ENCODE peak calls at places on chromosomes 2 and 18, in five cellular contexts. Z, S, N, I and W are unnamed samples. For H3K27me3, the result is how much of the 10 kb centered on the place peaks cover.

GRCh38 chr2:25758348-25758747 is 85.0 kb upstream of the DTNB start:
- DNase-seq in S (no peak), N (no peak), I (no peak), Z (no peak), W (no peak)

GRCh38 chr2:45778720-45779171 is 127.3 kb downstream of the PRKCE start:
- DNase-seq in N (no peak), S (peak), Z (peak), I (peak), W (no peak)

GRCh38 chr2:76985387-76986136 is 536.6 kb downstream of the LRRTM4 start:
- DNase-seq in N (no peak), Z (no peak), S (no peak), I (no peak), W (no peak)

GRCh38 chr18:49628993-49629795 is 67.3 kb downstream of the LIPG start:
- DNase-seq in N (no peak), Z (peak), S (no peak), I (peak), W (no peak)

GRCh38 chr2:174138161-174138560 is 110.2 kb downstream of the OLA1 start:
- DNase-seq in I (no peak), S (no peak), Z (peak), N (no peak), W (no peak)

GRCh38 chr18:36634573-36635216 is 194.1 kb downstream of the TPGS2 start:
- DNase-seq in S (no peak), I (no peak), N (no peak), Z (no peak), W (no peak)

GRCh38 chr2:53536583-53537361 is 230.8 kb upstream of the CHAC2 start:
- DNase-seq in Z (no peak), I (no peak), N (no peak), S (no peak), W (no peak)

GRCh38 chr2:225270861-225271260 is 128.6 kb upstream of the NYAP2 start:
- DNase-seq in S (no peak), N (no peak), Z (peak), I (no peak), W (no peak)

GRCh38 chr2:235055891-235056516 is 104.2 kb downstream of the SH3BP4 start:
- DNase-seq in N (no peak), S (no peak), Z (peak), I (no peak), W (no peak)

GRCh38 chr2:64019975-64020281 is 700 bp upstream of the VPS54 start:
- DNase-seq in I (no peak), Z (no peak), N (no peak), S (no peak), W (no peak)

GRCh38 chr2:187826023-187826422 is 271.8 kb upstream of the TFPI start:
- DNase-seq in N (no peak), S (no peak), I (no peak), Z (peak), W (no peak)

GRCh38 chr2:210955591-210955990 is 399.2 kb downstream of the CPS1 start:
- DNase-seq in Z (peak), N (no peak), S (no peak), I (no peak), W (no peak)

GRCh38 chr2:73984922-73985317 is 210 bp downstream of the TET3 start:
- DNase-seq in S (peak), N (no peak), Z (no peak), I (peak), W (no peak)

GRCh38 chr2:59604143-59604542 is 949.3 kb downstream of the BCL11A start:
- DNase-seq in N (no peak), S (no peak), Z (no peak), I (no peak), W (no peak)

GRCh38 chr18:75551071-75551470 is 123.6 kb upstream of the SMIM21 start:
- DNase-seq in Z (no peak), S (no peak), I (no peak), N (no peak), W (no peak)

GRCh38 chr18:49628119-49628518 is 66.3 kb downstream of the LIPG start:
- DNase-seq in I (peak), Z (no peak), N (no peak), S (no peak), W (no peak)

GRCh38 chr2:32947484-32948143 is 861 bp downstream of the LTBP1 start:
- DNase-seq in N (peak), S (peak), Z (peak), I (peak), W (no peak)

GRCh38 chr18:3773303-3773702 is 323.3 kb downstream of the TGIF1 start:
- DNase-seq in I (no peak), Z (peak), S (peak), N (no peak), W (no peak)

GRCh38 chr2:199197448-199197847 is 260.3 kb downstream of the SATB2 start:
- DNase-seq in Z (no peak), S (no peak), I (no peak), N (no peak), W (no peak)

GRCh38 chr18:76589866-76590265 is 94.8 kb upstream of the ZNF516 start:
- DNase-seq in I (no peak), N (no peak), Z (no peak), S (no peak), W (no peak)

GRCh38 chr2:150994041-150994440 is 267.6 kb downstream of the RBM43 start:
- DNase-seq in I (no peak), Z (peak), S (peak), N (no peak), W (no peak)

GRCh38 chr2:149877913-149878312 is 290.3 kb upstream of the MMADHC start:
- DNase-seq in I (no peak), N (no peak), Z (no peak), S (no peak), W (no peak)

GRCh38 chr2:50126845-50127244 is 905.1 kb downstream of the NRXN1 start:
- DNase-seq in N (no peak), Z (no peak), I (no peak), S (peak), W (no peak)

GRCh38 chr2:201406077-201406662 is 45.1 kb downstream of the TRAK2 start:
- DNase-seq in Z (peak), I (no peak), N (no peak), S (peak), W (peak)

GRCh38 chr2:130351495-130352125 is 4.2 kb upstream of the PTPN18 start:
- DNase-seq in Z (no peak), I (no peak), S (no peak), N (no peak), W (no peak)

GRCh38 chr2:197088694-197089093 is 162.2 kb upstream of the PGAP1 start:
- DNase-seq in S (no peak), Z (peak), I (no peak), N (no peak), W (no peak)

GRCh38 chr2:112580084-112580483 is 4.3 kb upstream of the CHCHD5 start:
- DNase-seq in S (no peak), N (no peak), I (no peak), Z (no peak), W (no peak)

GRCh38 chr2:145408980-145409379 is 889.1 kb upstream of the ZEB2 start:
- DNase-seq in I (no peak), Z (no peak), N (no peak), S (no peak), W (no peak)

GRCh38 chr2:118274841-118275510 is 186.7 kb downstream of the INSIG2 start:
- DNase-seq in S (no peak), I (no peak), Z (no peak), N (no peak), W (no peak)

GRCh38 chr2:238600506-238601432 is 174.0 kb downstream of the ASB1 start:
- DNase-seq in S (no peak), N (peak), I (no peak), Z (no peak), W (no peak)

GRCh38 chr2:38484957-38485356 is 107.9 kb upstream of the ATL2 start:
- DNase-seq in I (no peak), N (no peak), S (no peak), Z (no peak), W (no peak)

GRCh38 chr2:38477006-38477405 is 99.9 kb upstream of the ATL2 start:
- DNase-seq in I (no peak), N (no peak), S (no peak), Z (no peak), W (no peak)

GRCh38 chr2:38475567-38475881 is 98.5 kb upstream of the ATL2 start:
- DNase-seq in I (no peak), N (no peak), Z (no peak), S (no peak), W (no peak)

GRCh38 chr2:38483773-38484501 is 106.9 kb upstream of the ATL2 start:
- DNase-seq in I (no peak), S (no peak), Z (no peak), N (no peak), W (no peak)

DNA sequence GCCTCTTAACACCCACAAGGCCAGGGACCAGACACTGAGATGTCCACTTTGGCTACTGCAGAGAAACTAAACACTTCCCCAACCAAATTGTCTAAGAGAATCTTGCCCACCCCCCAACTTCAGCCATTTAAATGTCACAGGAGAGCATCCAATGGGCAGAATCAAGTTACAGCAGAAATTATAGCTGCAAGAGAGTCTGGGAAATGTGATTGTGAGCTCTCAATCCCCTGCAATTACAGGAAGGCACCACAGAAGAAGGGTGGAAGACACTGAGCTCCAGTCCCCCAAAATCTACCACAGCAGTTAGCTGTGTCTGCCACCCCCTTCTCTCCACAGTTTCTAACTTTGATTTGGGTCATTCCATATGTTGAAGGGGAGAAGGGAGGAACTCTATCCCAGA is 103.5 kb upstream of the ATL2 start:
- DNase-seq in Z (no peak), I (no peak), N (no peak), S (no peak), W (no peak)
- H3K4me3 ChIP-seq in Z (no peak), I (no peak), N (no peak), S (no peak), W (no peak)

GRCh38 chr18:53906681-53907080 is 317.8 kb downstream of the MBD2 start:
- DNase-seq in N (no peak), Z (no peak), I (no peak), S (no peak), W (no peak)

GRCh38 chr18:53911200-53911599 is 313.3 kb downstream of the MBD2 start:
- DNase-seq in S (no peak), I (no peak), Z (no peak), N (no peak), W (no peak)

GRCh38 chr18:53909668-53910067 is 314.8 kb downstream of the MBD2 start:
- DNase-seq in I (no peak), S (peak), Z (no peak), N (no peak), W (no peak)
- TF ChIP-seq CTCF in I (peak), S (no peak), Z (no peak), N (no peak), W (peak)

GRCh38 chr18:59303006-59303405 is 15.4 kb downstream of the CPLX4 start:
- DNase-seq in Z (no peak), S (no peak), I (no peak), N (no peak), W (no peak)
- H3K27me3 ChIP-seq in Z (under half), S (under half), I (under half), N (under half), W (under half)

GRCh38 chr2:65311596-65311995 is 84.0 kb downstream of the ACTR2 start:
- DNase-seq in Z (no peak), N (no peak), I (no peak), S (no peak), W (no peak)

GRCh38 chr2:65311049-65311448 is 83.4 kb downstream of the ACTR2 start:
- DNase-seq in N (no peak), I (no peak), Z (no peak), S (no peak), W (no peak)

GRCh38 chr2:65313954-65314256 is 86.3 kb downstream of the ACTR2 start:
- DNase-seq in N (no peak), Z (no peak), S (no peak), I (no peak), W (no peak)

GRCh38 chr2:65315042-65315441 is 87.4 kb downstream of the ACTR2 start:
- DNase-seq in Z (no peak), N (no peak), I (no peak), S (no peak), W (no peak)

DNA sequence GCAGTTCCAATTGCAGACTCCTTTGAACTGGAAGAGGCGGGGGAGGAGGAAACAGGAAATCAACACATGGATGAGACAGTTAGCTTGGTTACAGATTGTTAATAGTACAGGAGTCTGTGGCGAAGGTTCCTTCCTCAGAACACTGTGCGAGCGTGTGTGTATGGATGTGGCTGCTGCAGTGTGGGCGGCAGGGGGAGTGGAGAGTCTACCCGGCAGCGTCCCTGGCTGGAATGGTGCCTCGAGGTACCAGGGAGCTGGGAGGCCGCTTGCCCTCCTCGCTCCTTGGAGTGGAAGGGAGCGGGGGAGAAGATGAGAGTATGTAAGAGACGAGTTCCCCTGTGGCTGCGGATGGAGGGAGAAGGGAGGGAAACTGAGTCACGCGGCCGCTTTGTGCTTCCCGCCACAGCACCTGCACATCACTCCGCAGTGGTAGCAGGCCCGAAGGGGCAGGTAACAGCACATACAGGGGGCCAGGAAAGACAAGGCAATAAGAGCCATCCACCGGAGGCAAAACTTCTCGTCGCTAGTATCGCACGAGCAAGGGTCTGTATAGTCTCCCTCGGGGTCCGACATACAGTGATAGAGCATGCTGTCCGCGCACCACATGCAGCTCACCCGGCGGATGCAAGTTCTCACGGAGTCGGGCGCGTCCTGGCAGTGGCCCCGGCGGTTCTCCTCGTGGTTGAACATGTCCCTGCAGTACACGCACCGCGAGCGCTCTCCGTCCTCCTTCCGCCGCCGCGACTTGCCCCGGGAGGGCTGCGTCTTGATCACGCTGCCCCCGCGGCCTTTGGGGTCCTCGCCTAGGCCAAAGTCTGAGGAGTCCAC is 85.7 kb downstream of the ACTR2 start:
- DNase-seq in S (no peak), Z (no peak), I (no peak), N (no peak), W (no peak)
- H3K4me3 ChIP-seq in S (no peak), Z (no peak), I (no peak), N (no peak), W (no peak)

GRCh38 chr18:8433323-8433722 is 175.9 kb upstream of the RAB12 start:
- DNase-seq in I (no peak), Z (no peak), S (no peak), N (no peak), W (no peak)
- TF ChIP-seq CTCF in I (no peak), Z (no peak), S (no peak), N (no peak), W (no peak)

GRCh38 chr2:66433695-66433944 is 1.3 kb upstream of the MEIS1 start:
- DNase-seq in N (no peak), I (no peak), Z (no peak), S (no peak), W (no peak)
- H3K27me3 ChIP-seq in N (under half), I (half or more), Z (under half), S (under half), W (under half)

DNA sequence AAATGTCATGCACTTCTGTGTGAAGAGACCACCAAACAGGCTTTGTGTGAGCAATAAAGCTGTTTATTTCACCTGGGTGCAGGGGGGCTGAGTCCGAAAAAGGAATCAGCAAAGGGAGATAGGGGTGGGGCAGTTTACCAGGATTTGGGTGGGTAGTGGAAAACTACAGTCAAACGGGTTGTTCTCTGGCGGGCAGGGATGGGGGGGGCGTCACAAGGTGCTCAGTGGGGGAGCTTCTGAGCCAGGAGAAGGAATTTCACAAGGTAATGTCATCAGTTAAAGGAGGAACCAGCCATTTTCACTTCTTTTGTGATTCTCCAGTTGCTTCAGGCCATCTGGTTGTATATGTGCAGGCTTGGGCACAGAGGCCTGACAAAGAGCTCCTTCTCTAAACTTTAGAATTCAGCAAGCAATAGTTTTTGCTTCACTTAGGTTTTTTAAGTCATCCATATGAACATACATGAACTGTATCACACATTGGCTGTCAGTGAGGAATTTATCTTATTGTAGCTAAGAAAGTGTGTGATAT is 17.5 kb upstream of the ALPK2 start:
- DNase-seq in N (no peak), S (no peak), Z (no peak), I (no peak), W (no peak)
- H3K4me3 ChIP-seq in N (no peak), S (no peak), Z (no peak), I (no peak), W (no peak)

DNA sequence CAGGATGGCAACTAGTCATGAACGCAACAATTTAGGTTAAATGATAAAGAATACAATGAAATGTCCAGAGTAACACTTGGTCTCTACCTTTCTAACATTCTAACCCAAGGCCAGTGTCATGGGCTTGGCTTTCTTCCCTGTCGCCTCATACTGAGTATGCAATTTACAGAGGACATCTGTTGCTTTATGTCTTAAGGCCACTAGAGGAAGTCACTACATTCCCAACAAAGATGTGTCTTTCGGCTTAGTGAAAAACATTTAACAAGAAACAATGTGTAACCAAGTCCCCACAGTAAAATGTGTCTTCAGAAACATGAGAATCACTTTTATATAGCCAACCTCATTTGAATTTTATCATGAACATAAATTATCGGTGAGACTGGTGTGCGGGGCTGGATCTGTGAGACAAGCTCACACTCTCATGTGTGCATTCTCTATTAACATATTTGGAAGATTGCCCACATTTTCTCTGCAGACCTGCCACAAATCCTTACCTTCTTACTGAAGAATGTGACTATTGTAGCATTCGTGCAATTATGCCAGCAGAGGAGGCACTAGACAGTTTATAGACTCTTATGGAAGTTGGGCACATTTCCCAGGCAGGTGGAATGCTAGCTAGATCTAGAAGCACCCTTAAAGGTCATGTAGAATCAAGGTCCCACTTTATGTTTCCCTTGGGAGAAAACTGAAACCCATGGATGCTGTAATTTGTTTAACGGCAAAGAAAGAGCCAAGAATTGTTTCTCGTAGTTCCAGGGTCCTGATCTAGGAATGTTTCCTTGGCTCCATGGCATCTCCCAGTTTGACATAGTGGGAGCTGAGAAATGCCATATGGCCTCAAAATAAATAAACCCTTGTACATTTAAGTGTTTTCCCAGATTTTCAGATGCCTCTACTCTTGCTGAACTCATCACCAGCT is 101.8 kb downstream of the CD226 start:
- DNase-seq in I (peak), N (no peak), Z (peak), S (no peak), W (no peak)
- TF ChIP-seq CTCF in I (no peak), N (no peak), Z (no peak), S (no peak), W (no peak)